ENCODE peak calls at places on chromosomes 7 and 10, in five cellular contexts. C is thoracic aorta, V is omental fat pad, G is HFF-Myc, K is Daoy. J is an unnamed sample.

GRCh38 chr10:93767724-93768399 is 10.1 kb downstream of the LGI1 start:
- DNase-seq in C (no peak), V (no peak), G (no peak), K (no peak), J (no peak)

GRCh38 chr10:24579911-24580310 is 143.8 kb downstream of the ARHGAP21 start:
- DNase-seq in C (no peak), V (no peak), G (no peak), K (no peak), J (peak)

GRCh38 chr7:40793132-40793531 is 658.3 kb downstream of the SUGCT start:
- DNase-seq in C (no peak), V (no peak), G (no peak), K (peak), J (no peak)

GRCh38 chr10:95472304-95473088 is 88.7 kb downstream of the SORBS1 start:
- DNase-seq in C (no peak), V (no peak), G (no peak), K (no peak), J (no peak)

GRCh38 chr7:17408245-17408903 is 109.9 kb downstream of the AHR start:
- DNase-seq in C (peak), V (peak), G (peak), K (peak), J (no peak)

GRCh38 chr7:11341285-11341944 is 367.7 kb downstream of the PHF14 start:
- DNase-seq in C (no peak), V (no peak), G (peak), K (no peak), J (peak)

GRCh38 chr10:3532644-3533043 is 252.4 kb downstream of the KLF6 start:
- DNase-seq in C (no peak), V (no peak), G (no peak), K (peak), J (no peak)

GRCh38 chr10:91220954-91221696 is 662 bp downstream of the PCGF5 start:
- DNase-seq in C (no peak), V (no peak), G (no peak), K (peak), J (peak)

GRCh38 chr7:45976485-45976856 is 55.4 kb upstream of the IGFBP3 start:
- DNase-seq in C (no peak), V (no peak), G (no peak), K (no peak), J (no peak)

GRCh38 chr7:136339464-136339863 is 362.3 kb upstream of the MTPN start:
- DNase-seq in C (no peak), V (no peak), G (no peak), K (no peak), J (no peak)